ENCODE peak calls at places on chromosomes 12 and 14, in eight cellular contexts. P, O, K, B, U, V, Z and Y are unnamed samples.

GRCh38 chr14:66507181-66507721 is 696 bp upstream of the GPHN start:
- DNase-seq in P (no peak), O (no peak), K (no peak), B (no peak), U (no peak), V (no peak), Z (no peak), Y (no peak)

GRCh38 chr14:77076118-77076631 is 21.9 kb upstream of the CIPC start:
- DNase-seq in P (peak), O (peak), K (no peak), B (peak), U (no peak), V (no peak), Z (peak), Y (no peak)

GRCh38 chr14:44170099-44170498 is 337.0 kb downstream of the FSCB start:
- DNase-seq in P (no peak), O (no peak), K (no peak), B (no peak), U (no peak), V (no peak), Z (no peak), Y (peak)

GRCh38 chr14:37369446-37369845 is 171.7 kb downstream of the MIPOL1 start:
- DNase-seq in P (no peak), O (no peak), K (no peak), B (no peak), U (no peak), V (no peak), Z (no peak), Y (no peak)

GRCh38 chr12:71585218-71585617 is 78.4 kb downstream of the ZFC3H1 start:
- DNase-seq in P (no peak), O (no peak), K (no peak), B (no peak), U (no peak), V (no peak), Z (no peak), Y (no peak)

GRCh38 chr12:50296554-50296953 is 13.2 kb upstream of the LIMA1 start:
- DNase-seq in P (no peak), O (no peak), K (no peak), B (no peak), U (no peak), V (no peak), Z (no peak), Y (no peak)

GRCh38 chr12:103833891-103834290 is 7.1 kb downstream of the NT5DC3 start:
- DNase-seq in P (no peak), O (no peak), K (no peak), B (peak), U (no peak), V (no peak), Z (no peak), Y (no peak)

GRCh38 chr12:80216890-80217559 is 117.7 kb downstream of the OTOGL start:
- DNase-seq in P (no peak), O (no peak), K (no peak), B (no peak), U (no peak), V (no peak), Z (no peak), Y (no peak)

GRCh38 chr12:130540376-130540775 is 175.7 kb downstream of the RIMBP2 start:
- DNase-seq in P (no peak), O (no peak), K (no peak), B (no peak), U (no peak), V (no peak), Z (no peak), Y (no peak)

GRCh38 chr12:1443421-1444141 is 150.8 kb downstream of the FBXL14 start:
- DNase-seq in P (no peak), O (no peak), K (peak), B (peak), U (no peak), V (peak), Z (no peak), Y (peak)

GRCh38 chr12:40693503-40693863 is 1.2 kb downstream of the CNTN1 start:
- DNase-seq in P (no peak), O (peak), K (peak), B (peak), U (no peak), V (no peak), Z (peak), Y (peak)

GRCh38 chr14:74504874-74505617 is 11.5 kb downstream of the ISCA2 start:
- DNase-seq in P (no peak), O (no peak), K (no peak), B (no peak), U (no peak), V (no peak), Z (no peak), Y (no peak)

GRCh38 chr12:108597559-108598471 is at the start of gene TMEM119:
- DNase-seq in P (no peak), O (peak), K (no peak), B (peak), U (no peak), V (no peak), Z (peak), Y (no peak)

GRCh38 chr12:65597527-65597926 is 226.8 kb upstream of the HMGA2 start:
- DNase-seq in P (no peak), O (no peak), K (no peak), B (no peak), U (no peak), V (no peak), Z (no peak), Y (no peak)

GRCh38 chr12:109721276-109721675 is 7.7 kb downstream of the FAM222A start:
- DNase-seq in P (no peak), O (no peak), K (no peak), B (no peak), U (no peak), V (no peak), Z (no peak), Y (no peak)

GRCh38 chr14:21921453-21921852 is 247.8 kb upstream of the OR4E1 start:
- DNase-seq in P (no peak), O (no peak), K (no peak), B (no peak), U (no peak), V (no peak), Z (no peak), Y (peak)

GRCh38 chr12:75482636-75483035 is 2.1 kb downstream of the GLIPR1 start:
- DNase-seq in P (no peak), O (no peak), K (no peak), B (peak), U (no peak), V (no peak), Z (no peak), Y (no peak)

GRCh38 chr14:68082698-68083291 is 263.2 kb downstream of the RAD51B start:
- DNase-seq in P (no peak), O (no peak), K (no peak), B (no peak), U (no peak), V (no peak), Z (no peak), Y (peak)

GRCh38 chr12:85755760-85756159 is 80.4 kb downstream of the RASSF9 start:
- DNase-seq in P (no peak), O (no peak), K (no peak), B (peak), U (no peak), V (no peak), Z (no peak), Y (peak)

GRCh38 chr14:39396448-39396847 is 35.8 kb downstream of the FBXO33 start:
- DNase-seq in P (no peak), O (no peak), K (peak), B (peak), U (no peak), V (no peak), Z (no peak), Y (peak)

GRCh38 chr12:71194657-71195056 is 36.9 kb upstream of the TSPAN8 start:
- DNase-seq in P (no peak), O (no peak), K (no peak), B (no peak), U (no peak), V (no peak), Z (no peak), Y (no peak)

GRCh38 chr12:41993283-41993682 is 151.4 kb downstream of the GXYLT1 start:
- DNase-seq in P (no peak), O (no peak), K (no peak), B (no peak), U (no peak), V (no peak), Z (no peak), Y (no peak)

GRCh38 chr14:74838141-74838540 is 37.8 kb downstream of the PROX2 start:
- DNase-seq in P (no peak), O (no peak), K (no peak), B (no peak), U (no peak), V (no peak), Z (no peak), Y (no peak)

GRCh38 chr14:92458959-92459478 is 54.6 kb upstream of the RIN3 start:
- DNase-seq in P (no peak), O (no peak), K (no peak), B (no peak), U (no peak), V (no peak), Z (no peak), Y (no peak)

GRCh38 chr12:34346372-34347034 is 324.2 kb downstream of the ALG10 start:
- DNase-seq in P (no peak), O (no peak), K (no peak), B (no peak), U (no peak), V (no peak), Z (no peak), Y (no peak)

GRCh38 chr14:101241807-101242278 is 319.5 kb upstream of the DIO3 start:
- DNase-seq in P (no peak), O (no peak), K (no peak), B (no peak), U (no peak), V (no peak), Z (no peak), Y (no peak)

GRCh38 chr14:24143511-24143910 is 2.1 kb upstream of the EMC9 start:
- DNase-seq in P (no peak), O (no peak), K (peak), B (peak), U (no peak), V (no peak), Z (no peak), Y (no peak)

GRCh38 chr14:92316937-92317336 is 6.0 kb upstream of the SLC24A4 start:
- DNase-seq in P (no peak), O (no peak), K (no peak), B (no peak), U (no peak), V (no peak), Z (no peak), Y (peak)

GRCh38 chr12:132191715-132192553 is 47.7 kb downstream of the NOC4L start:
- DNase-seq in P (no peak), O (no peak), K (no peak), B (no peak), U (no peak), V (no peak), Z (no peak), Y (no peak)

GRCh38 chr14:94636744-94637412 is 24.7 kb downstream of the SERPINA3 start:
- DNase-seq in P (no peak), O (no peak), K (no peak), B (peak), U (no peak), V (no peak), Z (no peak), Y (no peak)

DNA sequence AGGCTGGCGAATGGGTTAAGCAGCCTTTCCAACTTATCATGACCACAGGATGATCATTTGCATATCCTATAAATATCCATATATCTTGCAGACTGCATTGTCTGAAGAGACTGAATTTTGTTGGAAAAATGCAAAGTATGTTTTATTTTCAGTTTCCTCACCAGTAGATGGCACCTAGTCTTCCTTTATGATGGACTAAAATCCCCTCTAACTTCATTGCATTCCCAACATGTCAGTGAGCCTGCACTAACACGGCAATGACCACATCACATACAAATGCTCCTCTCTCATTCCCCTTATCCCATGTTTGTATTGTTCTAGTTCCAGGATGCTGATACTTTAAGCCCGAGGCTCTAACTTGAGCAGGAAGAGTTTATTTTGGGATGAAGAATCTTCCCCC is 24.7 kb upstream of the MYBPC1 start:
- DNase-seq in P (no peak), O (no peak), K (peak), B (peak), U (no peak), V (peak), Z (no peak), Y (peak)
- TF ChIP-seq CTCF in P (peak), O (peak), K (peak), B (peak), U (peak), V (peak), Z (peak), Y (peak)

GRCh38 chr12:117188121-117188665 is 2.1 kb downstream of the FBXO21 start:
- DNase-seq in P (no peak), O (no peak), K (no peak), B (no peak), U (no peak), V (no peak), Z (no peak), Y (no peak)
- H3K4me3 ChIP-seq in P (no peak), O (peak), K (no peak), B (no peak), U (no peak), V (no peak), Z (no peak), Y (no peak)

DNA sequence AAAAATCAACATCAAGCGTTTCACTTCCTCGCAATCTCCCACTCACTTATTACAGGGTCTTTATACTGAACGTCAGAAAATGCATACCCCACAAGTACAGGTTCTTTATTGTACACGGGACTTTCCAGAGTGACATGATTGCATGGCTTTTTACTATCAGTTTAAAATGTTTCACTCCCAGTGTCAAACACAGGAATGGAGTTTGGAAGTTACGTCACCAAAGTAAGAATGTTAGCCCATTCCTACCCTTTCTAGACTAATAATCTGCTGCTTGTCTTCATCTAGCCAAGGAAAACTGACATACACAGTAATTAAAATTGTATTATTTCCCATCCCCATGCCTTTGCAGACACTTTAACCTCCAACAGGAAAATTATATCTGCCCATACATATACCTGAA is 624.2 kb downstream of the BCL11B start:
- DNase-seq in P (no peak), O (no peak), K (no peak), B (no peak), U (no peak), V (no peak), Z (no peak), Y (no peak)
- TF ChIP-seq CTCF in P (no peak), O (no peak), K (no peak), B (no peak), U (no peak), V (no peak), Z (no peak), Y (no peak)

GRCh38 chr14:51540364-51540763 is 111.3 kb upstream of the FRMD6 start:
- DNase-seq in P (no peak), O (no peak), K (no peak), B (peak), U (no peak), V (no peak), Z (no peak), Y (peak)
- H3K4me3 ChIP-seq in P (no peak), O (no peak), K (no peak), B (no peak), U (no peak), V (no peak), Z (no peak), Y (no peak)

DNA sequence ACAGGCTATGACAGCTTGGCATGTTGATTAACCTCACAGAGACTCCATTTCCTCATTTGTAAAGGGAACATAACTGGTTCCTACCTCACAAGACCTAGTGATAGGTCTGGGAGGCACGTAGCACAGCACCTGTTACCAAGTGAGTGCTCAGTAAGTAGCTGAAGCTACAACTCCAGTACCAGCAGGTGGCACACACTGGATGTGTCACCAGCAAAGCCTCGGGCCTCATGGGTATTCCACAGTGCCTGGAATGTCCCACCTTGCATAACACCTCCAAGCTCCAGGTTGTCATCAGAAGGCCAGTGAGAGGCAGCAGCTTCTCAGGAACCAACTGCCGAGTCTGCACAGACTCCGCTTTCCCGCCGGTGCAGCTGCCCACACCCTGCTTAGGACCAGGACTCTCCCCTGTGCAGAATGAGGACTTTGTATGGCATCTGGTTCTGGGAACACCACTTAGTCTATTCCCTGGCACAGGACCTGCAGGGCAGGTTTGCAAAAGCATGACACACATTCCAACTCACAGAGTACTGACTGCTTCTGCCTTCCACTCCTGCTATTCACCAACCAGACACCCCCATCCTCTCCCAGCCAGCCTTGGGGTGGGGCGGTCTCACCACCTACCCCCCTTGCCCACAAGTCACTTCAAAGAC is 4.2 kb downstream of the VDR start:
- DNase-seq in P (no peak), O (no peak), K (no peak), B (no peak), U (no peak), V (no peak), Z (no peak), Y (peak)
- TF ChIP-seq CTCF in P (no peak), O (peak), K (no peak), B (no peak), U (peak), V (no peak), Z (no peak), Y (peak)